ENCODE peak calls at places on chromosomes 12 and 14, in ten cellular contexts. B is activated CD4-positive, alpha-beta T cell treated with anti-CD3 and anti-CD28 coated beads, Interleukin-2, amount 50 U/mL, for 4 hours; Z is ecto neural progenitor cell; O is stomach; M is HuH-7; P is activated naive CD4-positive, alpha-beta T cell; H is LoVo; Y is T follicular helper cell; R is GM13976; T is T-helper 2 cell treated with Interferon-gamma antibody and Interleukin-4, amounts not matched to agents 5 μg/mL and 100 μg/mL, for 36 hours. E is an unnamed sample.

GRCh38 chr12:83140135-83140534 is 453.4 kb downstream of the TMTC2 start:
- DNase-seq in B (no peak), Z (no peak), O (no peak), M (no peak), P (no peak), H (no peak), Y (no peak), R (no peak), T (no peak), E (no peak)

GRCh38 chr14:96065661-96066459 is 26.7 kb downstream of the C14orf132 start:
- DNase-seq in B (no peak), Z (no peak), O (no peak), M (no peak), P (no peak), H (no peak), Y (no peak), R (no peak), T (no peak), E (no peak)

GRCh38 chr12:57611116-57611809 is at the start of gene ARHGEF25:
- DNase-seq in B (no peak), Z (peak), O (peak), M (peak), P (no peak), H (peak), Y (no peak), R (peak), T (peak), E (peak)

GRCh38 chr14:50831704-50832130 is 755 bp upstream of the NIN start:
- DNase-seq in B (no peak), Z (no peak), O (no peak), M (peak), P (no peak), H (no peak), Y (no peak), R (no peak), T (no peak), E (no peak)

GRCh38 chr14:94770251-94770749 is 387 bp upstream of the GSC start:
- DNase-seq in B (no peak), Z (peak), O (no peak), M (no peak), P (no peak), H (no peak), Y (no peak), R (no peak), T (no peak), E (no peak)

GRCh38 chr14:78697341-78697740 is 527.2 kb downstream of the NRXN3 start:
- DNase-seq in B (no peak), Z (no peak), O (no peak), M (peak), P (no peak), H (peak), Y (no peak), R (no peak), T (no peak), E (no peak)

GRCh38 chr14:100675664-100676063 is 51.0 kb upstream of the DLK1 start:
- DNase-seq in B (no peak), Z (no peak), O (no peak), M (no peak), P (no peak), H (no peak), Y (no peak), R (no peak), T (no peak), E (no peak)

GRCh38 chr14:70086685-70087379 is 101.9 kb downstream of the SLC8A3 start:
- DNase-seq in B (no peak), Z (peak), O (peak), M (peak), P (no peak), H (peak), Y (no peak), R (peak), T (no peak), E (no peak)

GRCh38 chr12:91801048-91801447 is 344.6 kb downstream of the BTG1 start:
- DNase-seq in B (no peak), Z (no peak), O (no peak), M (no peak), P (no peak), H (no peak), Y (no peak), R (no peak), T (no peak), E (no peak)

GRCh38 chr12:47981496-47982260 is 18.3 kb downstream of the TMEM106C start:
- DNase-seq in B (no peak), Z (no peak), O (no peak), M (no peak), P (no peak), H (no peak), Y (no peak), R (no peak), T (no peak), E (no peak)

GRCh38 chr14:104721704-104722431 is 2.2 kb upstream of the ADSS1 start:
- DNase-seq in B (no peak), Z (no peak), O (no peak), M (no peak), P (no peak), H (no peak), Y (no peak), R (no peak), T (no peak), E (no peak)

GRCh38 chr12:95116773-95117172 is 43.4 kb upstream of the NR2C1 start:
- DNase-seq in B (no peak), Z (no peak), O (no peak), M (no peak), P (no peak), H (peak), Y (no peak), R (peak), T (no peak), E (no peak)

GRCh38 chr12:124554429-124555029 is 12.9 kb downstream of the NCOR2 start:
- DNase-seq in B (no peak), Z (no peak), O (no peak), M (no peak), P (no peak), H (no peak), Y (no peak), R (no peak), T (no peak), E (no peak)

GRCh38 chr12:46360370-46360769 is 12.2 kb downstream of the SLC38A2 start:
- DNase-seq in B (no peak), Z (no peak), O (no peak), M (no peak), P (no peak), H (no peak), Y (no peak), R (no peak), T (no peak), E (no peak)

GRCh38 chr14:64502476-64503183 is 1.0 kb downstream of the ZBTB25 start:
- DNase-seq in B (peak), Z (no peak), O (peak), M (no peak), P (peak), H (peak), Y (no peak), R (no peak), T (no peak), E (peak)

GRCh38 chr12:111438501-111438900 is 32.8 kb downstream of the SH2B3 start:
- DNase-seq in B (peak), Z (peak), O (peak), M (no peak), P (peak), H (no peak), Y (peak), R (no peak), T (no peak), E (peak)

E was measured in activated CD8-positive, alpha-beta memory T cell treated with anti-CD3 and anti-CD28 coated beads, Interleukin-2, amount 50 U/mL, for 4 hours.